ENCODE peak calls at places on chromosomes 1 and 21, in five cellular contexts. One of them, this sample, is unnamed.

GRCh38 chr1:40665335-40666171 is at the start of gene RIMS3:
- DNase-seq in HCT116: peak; percentile 42
- DNase-seq in H1: peak; percentile 99
- DNase-seq in SK-N-SH: peak; percentile 97
- DNase-seq in HepG2: peak; percentile 55
- DNase-seq in this sample: peak; percentile 63

GRCh38 chr21:25997788-25998611 is 172.6 kb downstream of the APP start:
- DNase-seq in HCT116: peak; percentile 65
- DNase-seq in H1: no peak
- DNase-seq in SK-N-SH: no peak
- DNase-seq in HepG2: peak; percentile 88
- DNase-seq in this sample: no peak

GRCh38 chr1:244807138-244807537 is 28.3 kb upstream of the COX20 start:
- DNase-seq in HCT116: no peak
- DNase-seq in H1: no peak
- DNase-seq in SK-N-SH: no peak
- DNase-seq in HepG2: no peak
- DNase-seq in this sample: no peak

GRCh38 chr1:190001187-190001586 is 476.5 kb downstream of the BRINP3 start:
- DNase-seq in HCT116: no peak
- DNase-seq in H1: no peak
- DNase-seq in SK-N-SH: no peak
- DNase-seq in HepG2: no peak
- DNase-seq in this sample: no peak

GRCh38 chr1:66437136-66437401 is 96.9 kb upstream of the SGIP1 start:
- DNase-seq in HCT116: no peak
- DNase-seq in H1: no peak
- DNase-seq in SK-N-SH: no peak
- DNase-seq in HepG2: no peak
- DNase-seq in this sample: no peak

GRCh38 chr21:35048183-35048601 is 910 bp downstream of the RUNX1 start:
- DNase-seq in HCT116: no peak
- DNase-seq in H1: no peak
- DNase-seq in SK-N-SH: peak; percentile 72
- DNase-seq in HepG2: no peak
- DNase-seq in this sample: peak; percentile 18

GRCh38 chr1:37944091-37944763 is 2.6 kb downstream of the INPP5B start:
- DNase-seq in HCT116: no peak
- DNase-seq in H1: no peak
- DNase-seq in SK-N-SH: no peak
- DNase-seq in HepG2: no peak
- DNase-seq in this sample: no peak

GRCh38 chr1:220702733-220703704 is 12.9 kb downstream of the C1orf115 start:
- DNase-seq in HCT116: no peak
- DNase-seq in H1: no peak
- DNase-seq in SK-N-SH: no peak
- DNase-seq in HepG2: no peak
- DNase-seq in this sample: no peak

GRCh38 chr1:59487335-59488031 is 190.6 kb downstream of the FGGY start:
- DNase-seq in HCT116: no peak
- DNase-seq in H1: no peak
- DNase-seq in SK-N-SH: no peak
- DNase-seq in HepG2: no peak
- DNase-seq in this sample: no peak

GRCh38 chr1:24933468-24933867 is 3.4 kb upstream of the RUNX3 start:
- DNase-seq in HCT116: no peak
- DNase-seq in H1: peak; percentile 64
- DNase-seq in SK-N-SH: no peak
- DNase-seq in HepG2: no peak
- DNase-seq in this sample: no peak

GRCh38 chr1:91804546-91805023 is 81.4 kb downstream of the TGFBR3 start:
- DNase-seq in HCT116: peak; percentile 84
- DNase-seq in H1: no peak
- DNase-seq in SK-N-SH: no peak
- DNase-seq in HepG2: no peak
- DNase-seq in this sample: no peak

GRCh38 chr1:86382878-86383277 is 13.2 kb downstream of the ODF2L start:
- DNase-seq in HCT116: no peak
- DNase-seq in H1: no peak
- DNase-seq in SK-N-SH: no peak
- DNase-seq in HepG2: no peak
- DNase-seq in this sample: no peak

GRCh38 chr1:207971511-207972224 is 60.7 kb upstream of the CD34 start:
- DNase-seq in HCT116: no peak
- DNase-seq in H1: no peak
- DNase-seq in SK-N-SH: no peak
- DNase-seq in HepG2: no peak
- DNase-seq in this sample: no peak

GRCh38 chr21:14484188-14485009 is 61.7 kb downstream of the SAMSN1 start:
- DNase-seq in HCT116: no peak
- DNase-seq in H1: no peak
- DNase-seq in SK-N-SH: no peak
- DNase-seq in HepG2: no peak
- DNase-seq in this sample: no peak

GRCh38 chr1:158810311-158810710 is 20.8 kb upstream of the MNDA start:
- DNase-seq in HCT116: no peak
- DNase-seq in H1: no peak
- DNase-seq in SK-N-SH: no peak
- DNase-seq in HepG2: no peak
- DNase-seq in this sample: no peak

GRCh38 chr1:206905295-206906164 is 8.3 kb downstream of the IL24 start:
- DNase-seq in HCT116: peak; percentile 31
- DNase-seq in H1: no peak
- DNase-seq in SK-N-SH: no peak
- DNase-seq in HepG2: no peak
- DNase-seq in this sample: no peak

GRCh38 chr1:160001440-160001839 is 30.4 kb downstream of the PIGM start:
- DNase-seq in HCT116: no peak
- DNase-seq in H1: no peak
- DNase-seq in SK-N-SH: no peak
- DNase-seq in HepG2: no peak
- DNase-seq in this sample: no peak

GRCh38 chr1:53949651-53950050 is 3.5 kb downstream of the LRRC42 start:
- DNase-seq in HCT116: no peak
- DNase-seq in H1: no peak
- DNase-seq in SK-N-SH: no peak
- DNase-seq in HepG2: no peak
- DNase-seq in this sample: no peak

GRCh38 chr1:170586942-170587593 is 55.1 kb downstream of the GORAB start:
- DNase-seq in HCT116: no peak
- DNase-seq in H1: no peak
- DNase-seq in SK-N-SH: no peak
- DNase-seq in HepG2: no peak
- DNase-seq in this sample: no peak

GRCh38 chr1:36913016-36913415 is 121.3 kb downstream of the GRIK3 start:
- DNase-seq in HCT116: no peak
- DNase-seq in H1: no peak
- DNase-seq in SK-N-SH: no peak
- DNase-seq in HepG2: no peak
- DNase-seq in this sample: no peak

GRCh38 chr21:36753556-36753955 is 54.6 kb downstream of the SIM2 start:
- DNase-seq in HCT116: no peak
- DNase-seq in H1: no peak
- DNase-seq in SK-N-SH: no peak
- DNase-seq in HepG2: no peak
- DNase-seq in this sample: no peak

GRCh38 chr1:13548281-13548680 is 34.5 kb upstream of the LRRC38 start:
- DNase-seq in HCT116: no peak
- DNase-seq in H1: no peak
- DNase-seq in SK-N-SH: no peak
- DNase-seq in HepG2: no peak
- DNase-seq in this sample: no peak

GRCh38 chr1:13550663-13551062 is 33.0 kb upstream of the PDPN start:
- DNase-seq in HCT116: no peak
- DNase-seq in H1: no peak
- DNase-seq in SK-N-SH: no peak
- DNase-seq in HepG2: no peak
- DNase-seq in this sample: peak; percentile 16

GRCh38 chr1:13546791-13547190 is 33.0 kb upstream of the LRRC38 start:
- DNase-seq in HCT116: no peak
- DNase-seq in H1: no peak
- DNase-seq in SK-N-SH: no peak
- DNase-seq in HepG2: no peak
- DNase-seq in this sample: no peak

GRCh38 chr1:13549021-13549420 is 34.6 kb upstream of the PDPN start:
- DNase-seq in HCT116: no peak
- DNase-seq in H1: no peak
- DNase-seq in SK-N-SH: no peak
- DNase-seq in HepG2: no peak
- DNase-seq in this sample: no peak

GRCh38 chr1:13549521-13549920 is 34.1 kb upstream of the PDPN start:
- DNase-seq in HCT116: no peak
- DNase-seq in H1: no peak
- DNase-seq in SK-N-SH: no peak
- DNase-seq in HepG2: no peak
- DNase-seq in this sample: no peak
- TF ChIP-seq JUND in HCT116: no peak
- TF ChIP-seq JUND in H1: no peak
- TF ChIP-seq JUND in SK-N-SH: no peak
- TF ChIP-seq JUND in HepG2: no peak
- TF ChIP-seq JUND in this sample: no peak

GRCh38 chr1:3668585-3669300 is 16.4 kb downstream of the TP73 start:
- DNase-seq in HCT116: peak; percentile 49
- DNase-seq in H1: peak; percentile 83
- DNase-seq in SK-N-SH: no peak
- DNase-seq in HepG2: peak; percentile 82
- DNase-seq in this sample: peak; percentile 81
- TF ChIP-seq JUND in HCT116: no peak
- TF ChIP-seq JUND in H1: no peak
- TF ChIP-seq JUND in SK-N-SH: no peak
- TF ChIP-seq JUND in HepG2: no peak
- TF ChIP-seq JUND in this sample: no peak

GRCh38 chr1:17529381-17529780 is 10.1 kb upstream of the ARHGEF10L start:
- DNase-seq in HCT116: no peak
- DNase-seq in H1: no peak
- DNase-seq in SK-N-SH: no peak
- DNase-seq in HepG2: no peak
- DNase-seq in this sample: peak; percentile 82

GRCh38 chr1:17525065-17525464 is 14.4 kb upstream of the ARHGEF10L start:
- DNase-seq in HCT116: no peak
- DNase-seq in H1: no peak
- DNase-seq in SK-N-SH: no peak
- DNase-seq in HepG2: no peak
- DNase-seq in this sample: no peak

GRCh38 chr1:17527036-17527914 is 12.2 kb upstream of the ARHGEF10L start:
- DNase-seq in HCT116: no peak
- DNase-seq in H1: no peak
- DNase-seq in SK-N-SH: no peak
- DNase-seq in HepG2: no peak
- DNase-seq in this sample: no peak

GRCh38 chr1:17523487-17524029 is 15.9 kb upstream of the ARHGEF10L start:
- DNase-seq in HCT116: peak; percentile 39
- DNase-seq in H1: no peak
- DNase-seq in SK-N-SH: no peak
- DNase-seq in HepG2: no peak
- DNase-seq in this sample: no peak

GRCh38 chr1:17525996-17526686 is 13.4 kb upstream of the ARHGEF10L start:
- DNase-seq in HCT116: no peak
- DNase-seq in H1: no peak
- DNase-seq in SK-N-SH: no peak
- DNase-seq in HepG2: no peak
- DNase-seq in this sample: no peak
- TF ChIP-seq JUND in HCT116: no peak
- TF ChIP-seq JUND in H1: no peak
- TF ChIP-seq JUND in SK-N-SH: no peak
- TF ChIP-seq JUND in HepG2: no peak
- TF ChIP-seq JUND in this sample: no peak

GRCh38 chr1:212152308-212152693 is 116.8 kb downstream of the DTL start:
- DNase-seq in HCT116: no peak
- DNase-seq in H1: no peak
- DNase-seq in SK-N-SH: no peak
- DNase-seq in HepG2: no peak
- DNase-seq in this sample: no peak

GRCh38 chr1:212152869-212153268 is 117.3 kb downstream of the DTL start:
- DNase-seq in HCT116: no peak
- DNase-seq in H1: no peak
- DNase-seq in SK-N-SH: no peak
- DNase-seq in HepG2: no peak
- DNase-seq in this sample: no peak

GRCh38 chr1:212142883-212143530 is 107.5 kb downstream of the DTL start:
- DNase-seq in HCT116: no peak
- DNase-seq in H1: no peak
- DNase-seq in SK-N-SH: no peak
- DNase-seq in HepG2: no peak
- DNase-seq in this sample: no peak

GRCh38 chr1:212149566-212149965 is 114.0 kb downstream of the DTL start:
- DNase-seq in HCT116: no peak
- DNase-seq in H1: no peak
- DNase-seq in SK-N-SH: no peak
- DNase-seq in HepG2: no peak
- DNase-seq in this sample: no peak

DNA sequence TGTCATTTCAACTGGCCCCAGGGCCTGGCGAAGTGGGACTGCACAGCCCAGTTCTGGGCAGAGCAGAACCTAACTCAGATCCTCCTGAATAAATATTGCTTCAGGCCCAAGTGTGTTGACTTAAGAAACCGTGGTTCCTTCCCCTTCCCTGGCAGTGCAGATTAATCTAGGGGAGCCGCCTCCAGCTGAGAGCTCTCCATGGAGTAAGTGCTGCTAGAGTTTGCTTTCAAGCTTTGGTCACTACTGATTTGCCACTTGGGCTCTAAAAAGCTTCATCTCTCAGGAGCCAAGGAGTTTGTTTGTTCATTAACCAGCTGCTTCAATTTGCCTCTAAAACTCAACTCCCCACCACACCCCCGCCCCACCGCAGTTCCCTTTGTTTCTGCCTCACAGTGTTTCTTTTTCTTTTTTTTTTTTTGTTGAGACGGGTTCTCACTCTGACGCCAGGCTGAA is 112.1 kb downstream of the DTL start:
- DNase-seq in HCT116: no peak
- DNase-seq in H1: no peak
- DNase-seq in SK-N-SH: no peak
- DNase-seq in HepG2: no peak
- DNase-seq in this sample: peak; percentile 51
- TF ChIP-seq JUND in HCT116: no peak
- TF ChIP-seq JUND in H1: no peak
- TF ChIP-seq JUND in SK-N-SH: no peak
- TF ChIP-seq JUND in HepG2: no peak
- TF ChIP-seq JUND in this sample: no peak

DNA sequence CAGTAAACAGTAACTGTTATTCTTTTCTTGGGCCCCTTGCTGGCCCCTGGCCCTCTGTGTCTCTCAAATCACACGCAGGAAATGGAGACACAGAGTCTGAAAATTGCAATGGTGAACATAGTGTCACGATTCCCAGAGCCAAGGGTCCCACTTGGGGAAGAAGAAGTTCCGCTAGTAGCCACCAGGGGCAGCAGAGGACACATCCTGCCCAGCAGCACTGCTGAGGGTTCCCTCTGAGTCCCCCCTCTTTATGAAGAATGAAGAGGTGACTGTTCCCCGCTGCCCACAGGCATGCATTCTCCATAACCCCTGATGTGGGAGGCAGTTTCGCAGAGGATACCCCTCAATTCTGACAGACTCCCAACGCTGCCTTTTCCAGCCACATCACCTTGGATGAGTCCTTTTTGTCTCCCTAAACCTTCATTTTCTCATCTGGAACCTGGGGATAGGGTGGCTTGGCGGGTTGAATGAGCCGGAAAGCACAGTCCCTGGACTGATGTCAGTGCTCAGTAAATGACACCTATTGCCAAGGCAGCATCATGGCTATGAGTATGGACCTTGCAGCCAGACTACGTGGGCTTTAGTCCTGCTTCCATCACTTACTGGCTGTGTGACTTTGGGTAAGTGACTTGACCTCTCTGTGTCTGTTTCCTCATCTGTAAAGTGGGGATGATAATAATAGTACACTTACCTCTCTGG is 238.0 kb upstream of the TMEM51 start:
- DNase-seq in HCT116: peak; percentile 28
- DNase-seq in H1: peak; percentile 89
- DNase-seq in SK-N-SH: peak; percentile 84
- DNase-seq in HepG2: peak; percentile 39
- DNase-seq in this sample: peak; percentile 37
- TF ChIP-seq JUND in HCT116: no peak
- TF ChIP-seq JUND in H1: no peak
- TF ChIP-seq JUND in SK-N-SH: no peak
- TF ChIP-seq JUND in HepG2: no peak
- TF ChIP-seq JUND in this sample: no peak

This sample was measured in T47D.